ENCODE peak calls at places on chromosomes 12 and 14, in four cellular contexts. Y is left lung, E is MM.1S, I is heart left ventricle. V is an unnamed sample.

GRCh38 chr12:45644521-45644920 is 85.0 kb upstream of the ARID2 start:
- DNase-seq in I (no peak), E (peak; percentile 37), Y (no peak), V (no peak)

GRCh38 chr14:100383727-100384158 is 60.6 kb downstream of the SLC25A47 start:
- DNase-seq in I (peak; percentile 77), Y (peak; percentile 61), E (peak; percentile 10), V (peak; percentile 82)

GRCh38 chr12:46365951-46366379 is 6.6 kb downstream of the SLC38A2 start:
- DNase-seq in Y (no peak), E (no peak), I (no peak), V (no peak)

GRCh38 chr14:63438065-63438757 is 105.0 kb downstream of the PPP2R5E start:
- DNase-seq in E (peak; percentile 66), I (no peak), Y (peak; percentile 40), V (peak; percentile 78)

GRCh38 chr12:102427542-102427923 is 52.8 kb downstream of the IGF1 start:
- DNase-seq in Y (no peak), I (no peak), E (no peak), V (no peak)

GRCh38 chr12:55728185-55728931 is 451 bp downstream of the CD63 start:
- DNase-seq in I (peak; percentile 90), E (no peak), Y (peak; percentile 87), V (peak; percentile 88)

GRCh38 chr12:62817556-62818271 is 117.2 kb downstream of the PPM1H start:
- DNase-seq in Y (no peak), I (no peak), E (peak; percentile 78), V (no peak)

GRCh38 chr12:117863004-117863709 is 105.6 kb downstream of the KSR2 start:
- DNase-seq in Y (no peak), E (no peak), I (no peak), V (no peak)

GRCh38 chr14:67538501-67538900 is 5.4 kb downstream of the PLEKHH1 start:
- DNase-seq in E (no peak), I (no peak), Y (no peak), V (no peak)

GRCh38 chr12:24728366-24728765 is 220.5 kb downstream of the BCAT1 start:
- DNase-seq in I (no peak), E (peak; percentile 35), Y (no peak), V (no peak)

GRCh38 chr12:105617141-105617540 is 286.6 kb downstream of the C12orf75 start:
- DNase-seq in Y (no peak), E (no peak), I (no peak), V (no peak)

GRCh38 chr12:6452908-6453630 is 1.2 kb downstream of the TAPBPL start:
- DNase-seq in E (peak; percentile 30), I (peak; percentile 68), Y (no peak), V (no peak)

GRCh38 chr12:65885716-65886115 is 61.4 kb downstream of the HMGA2 start:
- DNase-seq in Y (no peak), E (no peak), I (no peak), V (no peak)

GRCh38 chr12:131351319-131352028 is 359.4 kb upstream of the SFSWAP start:
- DNase-seq in I (no peak), Y (no peak), E (no peak), V (no peak)

GRCh38 chr12:49020441-49020840 is 1.9 kb upstream of the PRKAG1 start:
- DNase-seq in Y (no peak), E (no peak), I (peak; percentile 28), V (no peak)

GRCh38 chr12:116482859-116483258 is 76.3 kb upstream of the MAP1LC3B2 start:
- DNase-seq in E (no peak), I (no peak), Y (no peak), V (no peak)

GRCh38 chr14:59679872-59680271 is 103.3 kb upstream of the CCDC175 start:
- DNase-seq in E (no peak), I (no peak), Y (no peak), V (no peak)

GRCh38 chr14:94411638-94412037 is 23.2 kb upstream of the SERPINA1 start:
- DNase-seq in E (no peak), Y (no peak), I (no peak), V (peak; percentile 27)

GRCh38 chr14:32578181-32578580 is 249.1 kb downstream of the AKAP6 start:
- DNase-seq in I (no peak), Y (no peak), E (no peak), V (no peak)

GRCh38 chr14:54659365-54659764 is 92.4 kb downstream of the SAMD4A start:
- DNase-seq in Y (no peak), E (no peak), I (no peak), V (no peak)

GRCh38 chr14:85054178-85054577 is 475.8 kb upstream of the FLRT2 start:
- DNase-seq in Y (no peak), E (no peak), I (no peak), V (no peak)

DNA sequence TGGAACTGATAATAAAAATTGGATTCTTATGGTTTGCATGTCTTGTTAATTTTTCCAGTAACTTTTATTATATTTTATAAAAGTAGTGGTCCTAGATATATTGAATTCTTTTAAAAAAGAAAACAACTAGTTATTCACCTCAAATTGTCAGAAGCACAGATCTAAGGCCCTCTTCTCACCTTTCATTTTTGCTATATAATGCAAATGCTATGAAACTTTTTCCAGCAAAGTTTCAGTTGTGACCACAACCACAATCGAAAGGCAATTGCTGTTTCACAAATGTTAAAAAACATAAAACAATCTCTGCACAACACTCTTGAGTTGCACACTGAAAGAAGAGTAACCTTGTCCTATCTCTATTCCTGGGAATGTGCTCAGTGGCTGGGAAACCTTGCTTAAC is 479.8 kb upstream of the FLRT2 start:
- DNase-seq in Y (no peak), E (peak; percentile 60), I (no peak), V (no peak)
- TF ChIP-seq CTCF in Y (no peak), E (no peak), I (no peak), V (no peak)

GRCh38 chr12:91890742-91891141 is 254.9 kb downstream of the BTG1 start:
- DNase-seq in Y (no peak), I (no peak), E (no peak), V (no peak)

GRCh38 chr12:91887957-91888356 is 257.7 kb downstream of the BTG1 start:
- DNase-seq in I (no peak), Y (no peak), E (no peak), V (no peak)

GRCh38 chr12:91889970-91890369 is 255.7 kb downstream of the BTG1 start:
- DNase-seq in E (no peak), Y (no peak), I (no peak), V (no peak)

GRCh38 chr12:91885851-91886250 is 259.8 kb downstream of the BTG1 start:
- DNase-seq in Y (no peak), E (no peak), I (no peak), V (no peak)

GRCh38 chr12:91889059-91889458 is 256.6 kb downstream of the BTG1 start:
- DNase-seq in E (no peak), Y (no peak), I (no peak), V (no peak)
- H3K4me3 ChIP-seq in E (no peak overlapping the region), Y (no peak overlapping the region), I (no peak overlapping the region), V (no peak overlapping the region)

GRCh38 chr14:88737245-88737644 is 55.5 kb downstream of the EML5 start:
- DNase-seq in Y (no peak), I (no peak), E (no peak), V (no peak)
- TF ChIP-seq CTCF in Y (no peak), I (no peak), E (no peak), V (no peak)

DNA sequence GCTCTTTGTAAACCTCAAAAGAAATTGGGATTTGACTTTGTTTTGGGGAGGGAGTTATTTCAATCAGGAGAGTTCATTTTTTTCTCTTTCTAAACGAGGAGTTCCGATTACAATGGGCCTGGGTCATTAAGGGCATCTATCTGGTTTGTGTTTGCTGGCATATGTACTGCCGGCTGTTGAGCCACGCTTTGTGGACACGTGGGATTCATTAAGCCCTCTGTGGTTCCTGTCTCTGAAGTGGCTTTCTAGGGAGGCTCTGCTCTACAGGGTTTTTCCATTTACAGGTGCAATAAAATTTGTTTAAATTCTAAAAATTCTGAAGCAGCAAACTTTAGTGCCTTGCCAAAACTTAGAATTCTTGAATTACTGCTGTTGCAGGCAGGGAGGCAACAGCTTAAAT is 57.9 kb downstream of the GNS start:
- DNase-seq in I (no peak), Y (no peak), E (no peak), V (no peak)
- H3K4me3 ChIP-seq in I (no peak overlapping the region), Y (no peak overlapping the region), E (no peak overlapping the region), V (no peak overlapping the region)

GRCh38 chr12:94148841-94149780 is 734 bp downstream of the PLXNC1 start:
- DNase-seq in E (peak; percentile 70), Y (peak; percentile 66), I (peak; percentile 79), V (peak; percentile 81)
- TF ChIP-seq CTCF in E (peak; percentile 61), Y (peak; percentile 15), I (peak; percentile 50), V (no peak)

DNA sequence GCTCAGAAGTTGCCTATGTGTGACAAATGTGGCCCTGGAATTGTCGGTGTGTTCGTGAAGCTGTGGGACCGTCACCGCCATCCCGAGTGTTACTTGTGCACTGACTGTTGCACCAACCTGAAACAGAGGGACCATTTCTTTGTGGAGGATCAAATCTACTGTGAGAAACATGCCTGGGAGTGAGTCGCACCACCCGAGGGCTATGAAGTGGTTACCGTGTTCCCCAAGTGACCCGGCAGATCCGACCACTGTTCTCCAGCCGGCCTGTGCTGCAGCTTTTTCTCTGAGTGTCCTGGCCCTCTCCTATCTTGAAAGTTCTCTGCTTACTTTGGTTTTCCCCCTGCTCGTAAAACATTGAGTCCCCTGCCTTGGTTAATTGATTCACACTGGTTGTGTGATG is 65.3 kb downstream of the VCPKMT start:
- DNase-seq in E (no peak), I (no peak), Y (no peak), V (no peak)
- H3K4me3 ChIP-seq in E (no peak overlapping the region), I (no peak overlapping the region), Y (no peak overlapping the region), V (no peak overlapping the region)

V was measured in pancreas.